ENCODE peak calls at places on chromosomes 16 and 17, in nine cellular contexts. C, R, Z, O, S, I, W, F and D are unnamed samples.
A peak's percentile ranks its signal among the peaks of the same experiment; 100 is the strongest.

GRCh38 chr17:31134526-31134925 is 39.7 kb downstream of the NF1 start:
- DNase-seq in C (peak; percentile 30), R (no peak), Z (no peak), O (no peak), S (no peak), I (no peak), W (no peak), F (no peak), D (no peak)

GRCh38 chr17:31392002-31392855 is 754 bp downstream of the RAB11FIP4 start:
- DNase-seq in C (no peak), R (no peak), Z (no peak), O (no peak), S (peak; percentile 15), I (peak; percentile 51), W (peak; percentile 9), F (no peak), D (peak; percentile 41)

GRCh38 chr17:2418572-2418971 is 17.7 kb upstream of the MNT start:
- DNase-seq in C (no peak), R (no peak), Z (peak; percentile 70), O (peak; percentile 81), S (no peak), I (peak; percentile 45), W (no peak), F (no peak), D (no peak)

GRCh38 chr17:19312406-19312805 is 50.1 kb downstream of the B9D1 start:
- DNase-seq in C (no peak), R (no peak), Z (no peak), O (peak; percentile 55), S (no peak), I (no peak), W (no peak), F (no peak), D (peak; percentile 37)

GRCh38 chr17:3919123-3919624 is 2.9 kb upstream of the P2RX1 start:
- DNase-seq in C (no peak), R (no peak), Z (no peak), O (peak; percentile 77), S (peak; percentile 36), I (no peak), W (no peak), F (peak; percentile 29), D (no peak)

GRCh38 chr16:23348579-23349469 is 46.7 kb downstream of the SCNN1B start:
- DNase-seq in C (no peak), R (no peak), Z (no peak), O (peak; percentile 26), S (no peak), I (no peak), W (peak; percentile 32), F (no peak), D (no peak)

GRCh38 chr17:53166736-53167135 is 656.0 kb upstream of the KIF2B start:
- DNase-seq in C (no peak), R (no peak), Z (no peak), O (no peak), S (no peak), I (no peak), W (no peak), F (no peak), D (no peak)

GRCh38 chr17:30476726-30477082 is 504 bp upstream of the GOSR1 start:
- DNase-seq in C (peak; percentile 25), R (no peak), Z (peak; percentile 7), O (no peak), S (peak; percentile 19), I (no peak), W (peak; percentile 31), F (no peak), D (no peak)

GRCh38 chr17:57360266-57360665 is 103.9 kb downstream of the MSI2 start:
- DNase-seq in C (no peak), R (no peak), Z (no peak), O (no peak), S (no peak), I (no peak), W (no peak), F (no peak), D (no peak)

GRCh38 chr16:57501492-57501891 is 15.2 kb upstream of the DOK4 start:
- DNase-seq in C (no peak), R (no peak), Z (no peak), O (peak; percentile 47), S (no peak), I (no peak), W (no peak), F (no peak), D (peak; percentile 17)

GRCh38 chr16:14485131-14485551 is 144.9 kb downstream of the PARN start:
- DNase-seq in C (peak; percentile 78), R (no peak), Z (peak; percentile 65), O (no peak), S (no peak), I (no peak), W (no peak), F (no peak), D (no peak)

GRCh38 chr16:79288046-79288445 is 312.5 kb downstream of the MAF start:
- DNase-seq in C (no peak), R (no peak), Z (no peak), O (no peak), S (no peak), I (no peak), W (no peak), F (no peak), D (no peak)
- H3K27me3 ChIP-seq in C (no peaks in the 10 kb centered on the region), R (no peaks in the 10 kb centered on the region), Z (no peaks in the 10 kb centered on the region), O (no peaks in the 10 kb centered on the region), S (no peaks in the 10 kb centered on the region), I (no peaks in the 10 kb centered on the region), W (no peaks in the 10 kb centered on the region), F (no peaks in the 10 kb centered on the region), D (no peaks in the 10 kb centered on the region)

GRCh38 chr16:77431131-77431670 is 3.6 kb downstream of the ADAMTS18 start:
- DNase-seq in C (no peak), R (no peak), Z (no peak), O (no peak), S (no peak), I (no peak), W (no peak), F (no peak), D (no peak)
- H3K4me3 ChIP-seq in C (no peak overlapping the region), R (no peak overlapping the region), Z (no peak overlapping the region), O (no peak overlapping the region), S (no peak overlapping the region), I (no peak overlapping the region), W (no peak overlapping the region), F (no peak overlapping the region), D (no peak overlapping the region)

DNA sequence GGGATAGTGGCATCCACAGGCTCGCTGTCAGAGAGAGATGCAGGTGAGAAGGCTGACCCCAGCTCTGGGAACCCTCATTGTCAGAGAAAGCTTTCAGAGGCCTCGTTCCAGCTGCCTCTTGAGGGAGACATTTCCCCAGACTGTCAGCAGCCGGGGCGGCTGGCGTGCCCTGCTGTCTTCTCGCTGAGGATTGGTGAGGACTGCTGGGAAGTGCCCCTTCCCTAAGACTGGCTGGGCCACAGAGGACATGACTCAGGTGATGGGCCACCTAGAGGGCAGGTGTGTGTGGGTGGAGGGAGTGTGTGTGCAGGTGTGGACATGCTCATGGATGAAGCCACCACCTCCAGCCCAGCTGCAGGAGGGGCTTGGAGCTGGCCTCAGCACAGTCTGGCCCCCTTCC is 25.3 kb downstream of the SPACA3 start:
- DNase-seq in C (no peak), R (no peak), Z (no peak), O (no peak), S (no peak), I (no peak), W (peak; percentile 13), F (no peak), D (no peak)
- H3K27me3 ChIP-seq in C (no peaks in the 10 kb centered on the region), R (no peaks in the 10 kb centered on the region), Z (peaks cover 4% of the 10 kb centered on the region), O (no peaks in the 10 kb centered on the region), S (no peaks in the 10 kb centered on the region), I (peaks cover 8% of the 10 kb centered on the region), W (no peaks in the 10 kb centered on the region), F (no peaks in the 10 kb centered on the region), D (no peaks in the 10 kb centered on the region)

DNA sequence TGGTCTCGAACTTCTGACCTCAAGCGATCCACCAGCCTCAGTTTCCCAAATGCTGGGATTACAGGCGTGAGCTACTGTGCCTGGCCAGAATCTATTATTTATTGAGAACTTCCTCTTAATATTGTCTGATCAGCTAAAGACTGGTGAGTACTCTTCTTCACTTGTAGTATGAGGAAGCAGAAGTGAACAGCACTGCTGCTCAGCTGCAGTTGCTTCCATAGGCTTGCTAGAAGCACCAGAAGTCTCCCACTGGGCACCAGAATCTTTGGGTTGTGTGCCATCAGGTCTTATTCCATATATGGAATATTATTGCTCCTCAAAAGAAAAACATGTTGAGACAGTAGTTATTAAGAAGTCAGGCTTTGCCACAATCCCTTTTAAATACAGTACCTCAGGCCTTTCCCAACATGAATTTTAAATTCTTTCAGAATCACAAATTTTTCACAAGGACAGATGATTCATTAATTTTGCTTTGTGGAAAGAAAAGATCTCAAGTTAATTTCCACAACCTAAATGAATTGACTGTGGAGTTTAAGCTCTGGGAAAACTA is 17.2 kb downstream of the SNTB2 start:
- DNase-seq in C (no peak), R (peak; percentile 48), Z (no peak), O (no peak), S (no peak), I (no peak), W (no peak), F (no peak), D (no peak)
- H3K4me3 ChIP-seq in C (no peak overlapping the region), R (no peak overlapping the region), Z (no peak overlapping the region), O (no peak overlapping the region), S (no peak overlapping the region), I (no peak overlapping the region), W (no peak overlapping the region), F (no peak overlapping the region), D (no peak overlapping the region)

GRCh38 chr17:61543786-61544415 is 47.1 kb downstream of the NACA2 start:
- DNase-seq in C (no peak), R (no peak), Z (no peak), O (no peak), S (no peak), I (no peak), W (no peak), F (no peak), D (no peak)
- H3K27me3 ChIP-seq in C (no peaks in the 10 kb centered on the region), R (peaks cover 34% of the 10 kb centered on the region), Z (no peaks in the 10 kb centered on the region), O (no peaks in the 10 kb centered on the region), S (peaks cover 15% of the 10 kb centered on the region), I (no peaks in the 10 kb centered on the region), W (peaks cover 3% of the 10 kb centered on the region), F (no peaks in the 10 kb centered on the region), D (no peaks in the 10 kb centered on the region)

GRCh38 chr17:39595928-39596327 is 11.8 kb downstream of the NEUROD2 start:
- DNase-seq in C (no peak), R (no peak), Z (no peak), O (no peak), S (no peak), I (no peak), W (no peak), F (no peak), D (no peak)
- H3K4me3 ChIP-seq in C (no peak overlapping the region), R (no peak overlapping the region), Z (no peak overlapping the region), O (no peak overlapping the region), S (no peak overlapping the region), I (no peak overlapping the region), W (no peak overlapping the region), F (no peak overlapping the region), D (no peak overlapping the region)

DNA sequence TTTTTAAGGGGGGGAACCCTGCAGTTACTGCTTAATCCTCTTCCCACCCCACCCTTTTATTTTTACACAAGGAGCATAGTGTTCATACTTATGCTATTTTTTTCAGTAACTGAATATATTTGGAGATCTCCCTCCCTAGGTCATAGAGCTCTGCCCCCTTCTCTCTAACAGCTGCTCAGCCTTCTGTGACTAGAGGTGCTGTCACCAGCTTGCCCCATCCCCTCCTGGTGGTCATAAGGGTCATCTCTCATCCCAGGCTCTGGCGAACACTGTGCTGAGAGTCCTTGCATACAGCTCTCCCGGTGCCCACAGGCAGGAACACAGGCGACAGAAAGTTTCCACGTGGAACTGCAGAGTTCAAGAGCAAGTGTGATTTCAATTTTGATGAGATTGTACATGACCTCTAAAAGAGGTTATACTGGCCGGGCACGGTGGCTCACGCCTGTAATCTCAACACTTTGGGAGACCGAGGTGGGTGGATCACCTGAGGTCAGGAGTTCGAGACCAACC is 44.2 kb downstream of the SNX20 start:
- DNase-seq in C (no peak), R (no peak), Z (no peak), O (no peak), S (no peak), I (no peak), W (no peak), F (no peak), D (no peak)
- H3K27me3 ChIP-seq in C (no peaks in the 10 kb centered on the region), R (no peaks in the 10 kb centered on the region), Z (peaks cover 8% of the 10 kb centered on the region), O (no peaks in the 10 kb centered on the region), S (no peaks in the 10 kb centered on the region), I (no peaks in the 10 kb centered on the region), W (no peaks in the 10 kb centered on the region), F (no peaks in the 10 kb centered on the region), D (no peaks in the 10 kb centered on the region)